ENCODE peak calls at places on chromosomes 7 and 10, in eight cellular contexts. J, K, O, S, A, M, R and L are unnamed samples. For H3K4me1, the result is how much of the 10 kb centered on the place peaks cover.

GRCh38 chr7:11706666-11707605 is 125.1 kb downstream of the THSD7A start:
- DNase-seq in S (no peak), A (no peak), K (no peak), M (no peak), O (peak), J (no peak), R (no peak), L (no peak)

GRCh38 chr10:116044722-116045374 is 228.2 kb downstream of the GFRA1 start:
- DNase-seq in R (no peak), S (no peak), K (no peak), O (no peak), M (no peak), J (no peak), A (peak), L (no peak)

GRCh38 chr10:20659225-20659624 is 237.9 kb downstream of the NEBL start:
- DNase-seq in O (no peak), R (no peak), J (no peak), M (no peak), S (no peak), K (no peak), A (no peak), L (no peak)

GRCh38 chr7:92456241-92456640 is 9.0 kb downstream of the GATAD1 start:
- DNase-seq in M (no peak), S (no peak), K (no peak), A (no peak), J (no peak), O (no peak), R (no peak), L (no peak)

GRCh38 chr10:77643795-77644468 is 6.3 kb upstream of the KCNMA1 start:
- DNase-seq in J (peak), M (no peak), K (no peak), R (no peak), S (peak), O (peak), A (peak), L (peak)

GRCh38 chr7:30141405-30142045 is 6.7 kb downstream of the MTURN start:
- DNase-seq in S (no peak), K (no peak), A (no peak), R (no peak), M (no peak), O (no peak), J (no peak), L (no peak)

GRCh38 chr10:23351914-23352313 is 7.3 kb upstream of the C10orf67 start:
- DNase-seq in M (no peak), A (no peak), O (no peak), J (no peak), R (no peak), S (no peak), K (no peak), L (no peak)

GRCh38 chr10:101301111-101301731 is 52.7 kb upstream of the BTRC start:
- DNase-seq in K (no peak), M (no peak), J (no peak), S (peak), R (no peak), O (peak), A (peak), L (no peak)

GRCh38 chr10:81021428-81022129 is 483.9 kb downstream of the SH2D4B start:
- DNase-seq in S (no peak), R (no peak), M (no peak), A (no peak), J (no peak), K (no peak), O (no peak), L (no peak)

GRCh38 chr10:27479016-27479415 is 25.1 kb upstream of the RAB18 start:
- DNase-seq in J (no peak), O (no peak), A (no peak), K (no peak), S (no peak), M (no peak), R (no peak), L (no peak)
- H3K4me1 ChIP-seq in J (under half), O (under half), A (under half), K (under half), S (under half), M (under half), R (under half), L (under half)

DNA sequence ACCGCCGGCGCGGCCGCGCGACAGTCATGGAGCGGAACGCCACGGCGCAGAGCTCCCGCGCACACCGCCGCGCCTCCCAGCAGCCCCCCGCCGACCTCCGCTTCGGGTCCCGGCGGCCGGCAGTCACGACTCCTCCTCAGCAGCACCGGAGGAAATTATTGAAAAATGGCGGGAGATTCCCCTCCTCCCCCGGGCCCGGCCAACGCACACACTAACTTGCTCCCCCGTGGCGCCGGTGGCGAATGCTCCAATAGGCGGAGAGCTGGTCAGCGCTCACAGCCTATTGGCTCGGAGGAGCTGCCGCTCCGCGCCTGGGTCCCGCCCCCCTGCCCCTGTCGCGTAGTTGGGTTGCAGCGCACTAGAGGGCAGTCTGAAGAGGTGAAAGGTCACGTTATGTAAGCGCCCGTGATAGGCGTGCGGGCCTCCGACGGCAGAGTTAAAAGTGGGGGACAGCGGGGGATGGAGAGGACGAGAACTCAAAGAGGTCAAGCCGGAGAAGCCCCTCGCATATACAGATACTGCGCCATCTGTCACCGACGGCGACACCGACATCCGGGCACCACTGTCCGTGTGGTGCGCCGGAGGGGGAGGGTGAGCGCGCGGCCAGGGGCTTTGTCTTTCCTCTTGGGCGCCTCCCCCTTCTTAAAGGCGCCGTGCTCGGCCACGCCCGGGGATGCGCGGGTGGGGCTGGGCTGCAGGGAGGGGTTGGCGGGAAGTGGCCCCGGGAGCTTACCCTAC is at the start of gene BAZ1B:
- DNase-seq in K (peak), J (peak), S (peak), R (peak), O (peak), A (peak), M (peak), L (peak)
- TF ChIP-seq POLR2A in K (peak), J (peak), S (peak), R (peak), O (peak), A (no peak), M (peak), L (peak)

GRCh38 chr7:17152698-17153097 is 145.8 kb upstream of the AHR start:
- DNase-seq in R (no peak), A (peak), O (no peak), K (no peak), M (no peak), S (no peak), J (no peak), L (no peak)

GRCh38 chr7:17142831-17143541 is 155.5 kb upstream of the AHR start:
- DNase-seq in A (no peak), J (no peak), O (no peak), K (no peak), R (no peak), S (no peak), M (no peak), L (no peak)

GRCh38 chr7:17150018-17150417 is 148.4 kb upstream of the AHR start:
- DNase-seq in M (no peak), R (no peak), S (no peak), K (no peak), J (no peak), A (no peak), O (no peak), L (no peak)

GRCh38 chr7:17144313-17144712 is 154.1 kb upstream of the AHR start:
- DNase-seq in O (peak), M (no peak), A (no peak), S (no peak), R (no peak), J (no peak), K (no peak), L (no peak)

GRCh38 chr7:17147409-17147808 is 151.0 kb upstream of the AHR start:
- DNase-seq in J (no peak), K (no peak), A (no peak), S (no peak), O (no peak), R (no peak), M (no peak), L (peak)
- H3K4me1 ChIP-seq in J (under half), K (under half), A (under half), S (under half), O (under half), R (under half), M (under half), L (under half)

GRCh38 chr7:5691536-5692090 is 89.8 kb downstream of the RNF216 start:
- DNase-seq in S (no peak), M (no peak), A (no peak), J (no peak), R (no peak), O (no peak), K (no peak), L (no peak)

GRCh38 chr7:5693529-5693928 is 87.9 kb downstream of the RNF216 start:
- DNase-seq in K (no peak), A (no peak), O (no peak), J (peak), M (peak), S (no peak), R (no peak), L (peak)

GRCh38 chr7:5692845-5693278 is 88.6 kb downstream of the RNF216 start:
- DNase-seq in J (no peak), S (no peak), K (no peak), A (no peak), R (no peak), M (no peak), O (peak), L (no peak)

GRCh38 chr7:5690931-5691461 is 90.5 kb downstream of the RNF216 start:
- DNase-seq in J (no peak), R (no peak), A (peak), K (no peak), S (no peak), O (no peak), M (no peak), L (peak)

GRCh38 chr7:5692112-5692844 is 89.2 kb downstream of the RNF216 start:
- DNase-seq in J (peak), O (peak), K (no peak), S (no peak), R (peak), A (peak), M (no peak), L (peak)
- TF ChIP-seq POLR2A in J (peak), O (no peak), K (no peak), S (no peak), R (no peak), A (no peak), M (peak), L (no peak)

GRCh38 chr7:2824026-2824677 is 20.0 kb downstream of the GNA12 start:
- DNase-seq in J (no peak), R (no peak), K (no peak), S (no peak), O (no peak), A (no peak), M (no peak), L (no peak)

GRCh38 chr7:2823124-2823523 is 21.0 kb downstream of the GNA12 start:
- DNase-seq in M (no peak), S (no peak), K (no peak), O (no peak), A (no peak), J (no peak), R (no peak), L (no peak)

GRCh38 chr7:2826806-2827205 is 17.3 kb downstream of the GNA12 start:
- DNase-seq in R (no peak), S (no peak), A (no peak), M (no peak), K (no peak), O (no peak), J (no peak), L (no peak)

GRCh38 chr7:2824678-2825461 is 19.2 kb downstream of the GNA12 start:
- DNase-seq in O (no peak), A (no peak), M (peak), S (no peak), J (no peak), K (no peak), R (no peak), L (no peak)

DNA sequence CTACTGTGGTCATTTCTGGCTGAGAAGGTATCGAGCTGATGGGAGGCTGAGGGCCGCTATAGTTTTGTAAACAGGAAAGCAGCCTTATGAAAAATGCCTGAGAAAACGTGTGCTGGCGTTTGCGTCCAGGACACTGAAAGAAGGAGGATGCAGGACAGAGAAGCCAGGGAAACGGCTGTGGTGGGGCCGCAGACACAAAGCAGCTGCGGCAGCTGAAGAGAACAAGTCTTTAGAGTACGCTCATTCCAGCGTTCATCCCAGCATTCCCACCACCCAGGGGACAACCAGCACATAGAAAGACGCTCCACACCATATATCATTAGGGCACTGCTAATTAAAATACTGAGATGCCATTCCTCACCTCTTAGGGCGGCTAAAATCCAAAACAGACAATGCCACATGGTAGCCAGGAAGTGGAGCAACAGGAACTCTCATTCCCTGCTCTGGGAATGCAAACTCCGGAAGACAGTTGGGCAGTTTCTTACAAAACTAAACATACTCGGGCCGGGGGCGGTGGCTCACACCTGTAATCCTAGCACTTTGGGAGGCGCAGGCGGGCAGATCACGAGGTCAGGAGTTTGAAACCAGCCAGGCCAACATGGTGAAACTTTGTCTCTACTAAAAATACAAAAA is 18.4 kb downstream of the GNA12 start:
- DNase-seq in J (no peak), A (no peak), O (no peak), S (no peak), R (no peak), M (no peak), K (no peak), L (no peak)
- H3K4me1 ChIP-seq in J (under half), A (under half), O (under half), S (under half), R (under half), M (under half), K (under half), L (under half)

GRCh38 chr7:27108390-27109127 is 6.1 kb upstream of the HOXA2 start:
- DNase-seq in A (peak), R (peak), J (no peak), K (no peak), M (no peak), O (no peak), S (no peak), L (no peak)
- TF ChIP-seq POLR2A in A (no peak), R (peak), J (peak), K (peak), M (no peak), O (no peak), S (no peak), L (peak)

GRCh38 chr10:17237163-17237562 is 9.1 kb downstream of the VIM start:
- DNase-seq in J (no peak), A (no peak), O (no peak), R (no peak), K (no peak), S (no peak), M (no peak), L (no peak)
- H3K4me1 ChIP-seq in J (under half), A (under half), O (under half), R (under half), K (under half), S (under half), M (under half), L (under half)

GRCh38 chr10:88990528-88991160 is at the start of gene FAS:
- DNase-seq in R (peak), J (peak), K (peak), S (no peak), A (peak), O (peak), M (peak), L (peak)
- TF ChIP-seq POLR2A in R (no peak), J (peak), K (peak), S (no peak), A (peak), O (peak), M (peak), L (no peak)

DNA sequence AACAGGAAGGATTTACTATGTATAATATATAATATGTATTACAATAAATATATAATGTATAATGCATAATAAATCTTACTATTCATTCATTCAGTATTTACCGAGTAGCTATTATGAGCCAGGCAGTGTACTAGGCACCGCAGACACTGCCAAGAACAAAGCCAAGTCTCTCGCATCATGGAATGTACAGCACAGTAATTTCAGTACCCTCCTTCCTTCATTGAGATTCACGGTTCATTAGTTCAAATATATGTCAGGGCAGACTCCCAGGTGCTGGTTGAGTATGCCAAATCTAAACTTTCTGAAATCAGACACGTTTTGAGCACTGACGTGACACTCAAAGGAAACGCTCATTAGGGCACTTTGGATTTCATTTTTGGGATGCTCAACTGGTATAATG is 9.1 kb downstream of the USP6NL start:
- DNase-seq in J (no peak), A (no peak), K (no peak), O (no peak), R (no peak), M (peak), S (no peak), L (no peak)
- H3K4me1 ChIP-seq in J (under half), A (under half), K (under half), O (under half), R (under half), M (under half), S (half or more), L (under half)

DNA sequence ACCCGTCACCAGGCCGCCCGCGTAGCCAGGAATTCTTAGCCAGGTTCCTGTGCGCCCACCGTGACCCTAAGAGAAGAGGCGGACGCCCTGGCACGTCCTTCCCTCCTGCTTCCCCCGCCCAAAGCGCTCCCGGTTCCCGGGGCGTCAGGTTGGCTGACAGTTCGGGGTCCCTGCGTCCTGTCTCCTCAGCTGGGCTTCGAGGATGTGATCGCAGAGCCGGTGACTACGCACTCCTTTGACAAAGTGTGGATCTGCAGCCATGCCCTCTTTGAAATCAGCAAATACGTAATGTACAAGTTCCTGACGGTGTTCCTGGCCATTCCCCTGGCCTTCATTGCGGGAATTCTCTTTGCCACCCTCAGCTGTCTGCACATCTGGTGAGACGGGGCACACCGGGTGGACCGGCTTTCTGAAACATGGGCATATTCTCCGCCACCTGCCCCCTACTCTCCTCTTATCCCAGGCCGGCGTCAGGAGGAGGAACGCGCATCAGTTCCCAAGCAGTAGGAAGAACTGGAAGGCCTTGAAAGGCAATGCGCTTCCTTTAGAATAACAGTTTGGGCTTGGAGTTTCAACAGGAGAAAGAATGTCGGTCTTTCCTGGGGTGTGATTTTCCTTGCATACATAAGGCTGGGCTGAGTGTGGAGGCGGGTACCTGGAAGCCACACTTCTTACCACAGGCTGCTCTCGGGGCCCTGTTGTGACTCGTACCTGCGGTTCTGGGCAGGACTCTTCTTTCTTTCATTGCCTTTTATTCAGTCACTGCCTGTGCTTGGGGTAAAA is 724 bp downstream of the CAV2 start:
- DNase-seq in J (peak), K (no peak), A (peak), R (peak), O (no peak), M (no peak), S (peak), L (peak)
- TF ChIP-seq POLR2A in J (no peak), K (peak), A (no peak), R (no peak), O (no peak), M (no peak), S (no peak), L (peak)